ENCODE peak calls at places on chromosomes 11 and 22, in six cellular contexts. One of them, this sample, is unnamed. For H3K4me1, the result is how much of the 10 kb centered on the place peaks cover.

GRCh38 chr11:65899356-65900124 is 648 bp downstream of the FOSL1 start:
- DNase-seq in mesenchymal stem cell: peak
- DNase-seq in HCT116: no peak
- DNase-seq in left lung: peak
- DNase-seq in thoracic aorta: no peak
- DNase-seq in A673: peak
- DNase-seq in this sample: no peak

GRCh38 chr11:94379619-94380018 is 21.6 kb downstream of the GPR83 start:
- DNase-seq in mesenchymal stem cell: no peak
- DNase-seq in HCT116: no peak
- DNase-seq in left lung: no peak
- DNase-seq in thoracic aorta: no peak
- DNase-seq in A673: no peak
- DNase-seq in this sample: no peak

GRCh38 chr11:69004411-69005182 is 8.4 kb downstream of the MRGPRF start:
- DNase-seq in mesenchymal stem cell: no peak
- DNase-seq in HCT116: no peak
- DNase-seq in left lung: peak
- DNase-seq in thoracic aorta: no peak
- DNase-seq in A673: no peak
- DNase-seq in this sample: no peak

GRCh38 chr11:43504316-43504950 is 145.7 kb downstream of the TTC17 start:
- DNase-seq in mesenchymal stem cell: no peak
- DNase-seq in HCT116: peak
- DNase-seq in left lung: no peak
- DNase-seq in thoracic aorta: no peak
- DNase-seq in A673: peak
- DNase-seq in this sample: no peak

GRCh38 chr22:37742374-37743092 is 45.7 kb downstream of the TRIOBP start:
- DNase-seq in mesenchymal stem cell: peak
- DNase-seq in HCT116: peak
- DNase-seq in left lung: no peak
- DNase-seq in thoracic aorta: no peak
- DNase-seq in A673: peak
- DNase-seq in this sample: peak

GRCh38 chr11:820655-821512 is 2.2 kb downstream of the PNPLA2 start:
- DNase-seq in mesenchymal stem cell: peak
- DNase-seq in HCT116: no peak
- DNase-seq in left lung: peak
- DNase-seq in thoracic aorta: peak
- DNase-seq in A673: no peak
- DNase-seq in this sample: peak

GRCh38 chr11:57800444-57801184 is 39.0 kb downstream of the CTNND1 start:
- DNase-seq in mesenchymal stem cell: peak
- DNase-seq in HCT116: peak
- DNase-seq in left lung: no peak
- DNase-seq in thoracic aorta: no peak
- DNase-seq in A673: peak
- DNase-seq in this sample: no peak

GRCh38 chr11:111326824-111327223 is 28.5 kb downstream of the POU2AF3 start:
- DNase-seq in mesenchymal stem cell: no peak
- DNase-seq in HCT116: no peak
- DNase-seq in left lung: no peak
- DNase-seq in thoracic aorta: no peak
- DNase-seq in A673: no peak
- DNase-seq in this sample: no peak

GRCh38 chr11:102794382-102794781 is 3.6 kb downstream of the MMP1 start:
- DNase-seq in mesenchymal stem cell: peak
- DNase-seq in HCT116: peak
- DNase-seq in left lung: no peak
- DNase-seq in thoracic aorta: no peak
- DNase-seq in A673: peak
- DNase-seq in this sample: no peak

GRCh38 chr11:67375320-67376021 is 2.1 kb upstream of the CLCF1 start:
- DNase-seq in mesenchymal stem cell: no peak
- DNase-seq in HCT116: no peak
- DNase-seq in left lung: no peak
- DNase-seq in thoracic aorta: no peak
- DNase-seq in A673: no peak
- DNase-seq in this sample: no peak

GRCh38 chr11:103609117-103610066 is 427.0 kb upstream of the DDI1 start:
- DNase-seq in mesenchymal stem cell: peak
- DNase-seq in HCT116: peak
- DNase-seq in left lung: no peak
- DNase-seq in thoracic aorta: no peak
- DNase-seq in A673: peak
- DNase-seq in this sample: no peak

GRCh38 chr11:77407613-77408012 is 66.3 kb downstream of the PAK1 start:
- DNase-seq in mesenchymal stem cell: peak
- DNase-seq in HCT116: peak
- DNase-seq in left lung: peak
- DNase-seq in thoracic aorta: peak
- DNase-seq in A673: peak
- DNase-seq in this sample: no peak

GRCh38 chr22:39115570-39115969 is 18.5 kb downstream of the APOBEC3H start:
- DNase-seq in mesenchymal stem cell: no peak
- DNase-seq in HCT116: no peak
- DNase-seq in left lung: no peak
- DNase-seq in thoracic aorta: no peak
- DNase-seq in A673: no peak
- DNase-seq in this sample: no peak
- H3K4me1 ChIP-seq in mesenchymal stem cell: under half
- H3K4me1 ChIP-seq in HCT116: under half
- H3K4me1 ChIP-seq in left lung: under half
- H3K4me1 ChIP-seq in thoracic aorta: under half
- H3K4me1 ChIP-seq in A673: under half
- H3K4me1 ChIP-seq in this sample: under half

GRCh38 chr22:47997052-47997568 is 1234.7 kb downstream of the TBC1D22A start:
- DNase-seq in mesenchymal stem cell: no peak
- DNase-seq in HCT116: no peak
- DNase-seq in left lung: no peak
- DNase-seq in thoracic aorta: no peak
- DNase-seq in A673: no peak
- DNase-seq in this sample: no peak
- H3K27ac ChIP-seq in mesenchymal stem cell: no peak
- H3K27ac ChIP-seq in HCT116: no peak
- H3K27ac ChIP-seq in left lung: no peak
- H3K27ac ChIP-seq in thoracic aorta: no peak
- H3K27ac ChIP-seq in A673: no peak
- H3K27ac ChIP-seq in this sample: no peak

GRCh38 chr11:133957926-133958325 is 1.2 kb upstream of the IGSF9B start:
- DNase-seq in mesenchymal stem cell: no peak
- DNase-seq in HCT116: no peak
- DNase-seq in left lung: peak
- DNase-seq in thoracic aorta: no peak
- DNase-seq in A673: no peak
- DNase-seq in this sample: no peak

GRCh38 chr11:133966147-133966546 is 9.4 kb upstream of the IGSF9B start:
- DNase-seq in mesenchymal stem cell: no peak
- DNase-seq in HCT116: no peak
- DNase-seq in left lung: no peak
- DNase-seq in thoracic aorta: no peak
- DNase-seq in A673: no peak
- DNase-seq in this sample: no peak

GRCh38 chr11:133964946-133965632 is 8.3 kb upstream of the IGSF9B start:
- DNase-seq in mesenchymal stem cell: no peak
- DNase-seq in HCT116: no peak
- DNase-seq in left lung: peak
- DNase-seq in thoracic aorta: no peak
- DNase-seq in A673: no peak
- DNase-seq in this sample: no peak

GRCh38 chr11:133964356-133964755 is 7.6 kb upstream of the IGSF9B start:
- DNase-seq in mesenchymal stem cell: no peak
- DNase-seq in HCT116: no peak
- DNase-seq in left lung: no peak
- DNase-seq in thoracic aorta: no peak
- DNase-seq in A673: no peak
- DNase-seq in this sample: no peak

DNA sequence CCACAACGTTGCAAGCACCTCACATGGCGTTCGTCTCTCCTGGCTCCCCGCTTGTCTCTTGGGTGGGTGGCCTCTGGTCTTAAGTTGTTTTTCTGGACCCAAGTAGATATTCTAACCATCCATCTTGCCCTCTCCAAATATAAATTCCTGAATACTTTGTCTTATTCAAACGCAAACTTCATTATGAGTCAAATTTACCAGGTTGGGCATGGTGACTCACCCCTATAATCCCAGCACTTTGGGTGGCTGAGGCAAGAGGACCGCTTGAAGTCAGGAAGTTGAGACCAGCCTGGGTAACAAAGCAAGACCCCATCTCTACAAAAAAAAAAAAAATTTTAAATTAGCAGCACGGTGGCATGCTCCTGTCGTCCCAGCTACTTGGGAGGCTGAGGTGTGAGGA is 5.1 kb upstream of the IGSF9B start:
- DNase-seq in mesenchymal stem cell: no peak
- DNase-seq in HCT116: no peak
- DNase-seq in left lung: no peak
- DNase-seq in thoracic aorta: no peak
- DNase-seq in A673: no peak
- DNase-seq in this sample: no peak
- H3K4me1 ChIP-seq in mesenchymal stem cell: under half
- H3K4me1 ChIP-seq in HCT116: under half
- H3K4me1 ChIP-seq in left lung: under half
- H3K4me1 ChIP-seq in thoracic aorta: under half
- H3K4me1 ChIP-seq in A673: under half
- H3K4me1 ChIP-seq in this sample: under half

DNA sequence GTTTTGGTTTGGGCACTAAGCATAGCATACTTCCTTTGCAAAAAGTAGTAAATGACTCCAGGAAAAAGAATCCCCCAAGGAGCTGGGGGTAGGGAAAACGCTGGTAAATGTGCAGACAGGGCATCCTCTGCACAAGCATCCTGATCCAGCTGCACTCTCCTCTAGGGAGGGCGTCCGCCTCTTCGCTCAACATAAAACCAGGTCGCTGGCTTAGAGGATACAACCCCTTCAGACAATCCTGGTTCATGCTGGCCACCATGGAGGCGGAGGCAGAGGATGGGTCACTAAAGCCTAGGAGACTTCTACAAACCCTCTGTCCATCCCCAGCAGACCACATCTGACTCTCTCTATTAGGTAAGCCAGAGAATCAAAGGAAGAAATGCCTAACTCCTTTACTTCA is 14.2 kb downstream of the PCSK7 start:
- DNase-seq in mesenchymal stem cell: no peak
- DNase-seq in HCT116: no peak
- DNase-seq in left lung: no peak
- DNase-seq in thoracic aorta: no peak
- DNase-seq in A673: no peak
- DNase-seq in this sample: no peak
- H3K27ac ChIP-seq in mesenchymal stem cell: no peak
- H3K27ac ChIP-seq in HCT116: no peak
- H3K27ac ChIP-seq in left lung: no peak
- H3K27ac ChIP-seq in thoracic aorta: peak
- H3K27ac ChIP-seq in A673: no peak
- H3K27ac ChIP-seq in this sample: peak

GRCh38 chr11:34633640-34633989 is 12.7 kb downstream of the EHF start:
- DNase-seq in mesenchymal stem cell: no peak
- DNase-seq in HCT116: no peak
- DNase-seq in left lung: no peak
- DNase-seq in thoracic aorta: no peak
- DNase-seq in A673: no peak
- DNase-seq in this sample: no peak
- H3K4me1 ChIP-seq in mesenchymal stem cell: under half
- H3K4me1 ChIP-seq in HCT116: under half
- H3K4me1 ChIP-seq in left lung: under half
- H3K4me1 ChIP-seq in thoracic aorta: under half
- H3K4me1 ChIP-seq in A673: under half
- H3K4me1 ChIP-seq in this sample: under half

GRCh38 chr22:24155597-24156145 is 25.6 kb upstream of the SUSD2 start:
- DNase-seq in mesenchymal stem cell: peak
- DNase-seq in HCT116: no peak
- DNase-seq in left lung: peak
- DNase-seq in thoracic aorta: no peak
- DNase-seq in A673: peak
- DNase-seq in this sample: peak

GRCh38 chr22:24154826-24155225 is 26.5 kb upstream of the SUSD2 start:
- DNase-seq in mesenchymal stem cell: no peak
- DNase-seq in HCT116: no peak
- DNase-seq in left lung: no peak
- DNase-seq in thoracic aorta: no peak
- DNase-seq in A673: no peak
- DNase-seq in this sample: no peak

GRCh38 chr22:24156146-24156914 is 25.0 kb upstream of the SUSD2 start:
- DNase-seq in mesenchymal stem cell: peak
- DNase-seq in HCT116: no peak
- DNase-seq in left lung: no peak
- DNase-seq in thoracic aorta: no peak
- DNase-seq in A673: peak
- DNase-seq in this sample: no peak

GRCh38 chr22:24157783-24158170 is 23.5 kb upstream of the SUSD2 start:
- DNase-seq in mesenchymal stem cell: no peak
- DNase-seq in HCT116: no peak
- DNase-seq in left lung: peak
- DNase-seq in thoracic aorta: peak
- DNase-seq in A673: peak
- DNase-seq in this sample: no peak

DNA sequence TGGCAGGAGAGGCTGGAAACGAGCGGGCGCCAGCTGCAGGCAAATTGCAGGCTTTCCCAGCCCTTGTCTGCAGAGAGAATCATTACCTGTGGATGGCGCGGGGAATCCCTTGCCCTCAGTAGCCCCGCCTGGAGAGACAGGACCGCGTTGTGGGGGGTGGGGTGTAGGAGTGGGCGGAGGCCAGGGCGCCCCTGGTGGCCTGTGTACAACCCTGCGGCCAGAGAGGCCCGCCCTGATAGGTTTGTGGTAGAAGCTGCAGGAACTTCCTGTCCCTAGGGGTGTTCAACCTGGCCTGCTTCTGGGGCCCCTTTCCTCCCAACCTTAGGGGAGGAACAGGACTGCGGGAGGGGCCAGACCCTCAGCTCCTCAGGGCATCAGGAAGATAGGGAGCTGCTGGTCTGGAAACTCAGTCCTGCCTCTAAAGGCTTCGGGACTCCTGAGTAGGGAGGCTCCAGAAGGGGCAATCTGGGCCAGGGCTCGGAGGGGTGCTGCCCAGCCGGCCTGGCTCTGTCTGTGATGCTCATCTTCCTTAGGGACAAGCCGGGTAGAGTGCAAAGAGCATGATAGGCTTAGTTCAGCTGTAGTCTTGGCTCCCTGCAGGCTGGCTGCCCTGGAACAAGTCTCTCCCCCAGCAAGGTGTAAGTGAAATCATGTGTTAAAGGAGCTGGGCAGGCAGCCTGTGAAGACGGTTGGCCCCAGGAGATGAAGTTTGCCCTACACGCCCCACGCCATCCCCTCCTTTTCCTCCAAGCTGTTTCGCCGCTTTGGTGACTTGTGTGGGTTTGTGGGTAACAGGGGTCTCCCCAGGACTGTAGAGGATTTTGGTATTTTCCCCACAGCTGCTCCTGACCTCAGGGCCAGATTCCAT is 24.1 kb upstream of the SUSD2 start:
- DNase-seq in mesenchymal stem cell: peak
- DNase-seq in HCT116: peak
- DNase-seq in left lung: peak
- DNase-seq in thoracic aorta: peak
- DNase-seq in A673: peak
- DNase-seq in this sample: peak
- H3K27ac ChIP-seq in mesenchymal stem cell: peak
- H3K27ac ChIP-seq in HCT116: peak
- H3K27ac ChIP-seq in left lung: peak
- H3K27ac ChIP-seq in thoracic aorta: peak
- H3K27ac ChIP-seq in A673: peak
- H3K27ac ChIP-seq in this sample: peak

This sample was measured in tibial nerve.